ENCODE peak calls at places on chromosomes 12 and 14, in six cellular contexts. K, U, W, R, M and H are unnamed samples.

GRCh38 chr12:69969011-69969410 is 144.0 kb downstream of the MYRFL start:
- DNase-seq in W (no peak), M (no peak), U (no peak), R (no peak), K (no peak), H (no peak)

GRCh38 chr14:49972199-49972671 is 79.4 kb downstream of the ARF6 start:
- DNase-seq in M (peak; percentile 51), W (no peak), U (peak; percentile 44), R (no peak), K (no peak), H (no peak)

GRCh38 chr12:124579921-124580517 is 12.6 kb upstream of the NCOR2 start:
- DNase-seq in K (no peak), U (no peak), M (no peak), R (no peak), W (no peak), H (no peak)

GRCh38 chr14:26963696-26964095 is 365.9 kb upstream of the NOVA1 start:
- DNase-seq in R (no peak), M (no peak), W (no peak), U (peak; percentile 12), K (no peak), H (no peak)

GRCh38 chr12:94152292-94153083 is 4.1 kb downstream of the PLXNC1 start:
- DNase-seq in W (no peak), M (no peak), K (no peak), R (no peak), U (no peak), H (no peak)

GRCh38 chr14:87133073-87133815 is 859.7 kb downstream of the GALC start:
- DNase-seq in R (no peak), M (no peak), K (no peak), U (peak; percentile 46), W (no peak), H (no peak)

GRCh38 chr14:95184413-95184790 is 27.1 kb upstream of the DICER1 start:
- DNase-seq in M (no peak), U (no peak), R (no peak), K (no peak), W (no peak), H (peak; percentile 65)

GRCh38 chr12:80551897-80552296 is 107.9 kb downstream of the PTPRQ start:
- DNase-seq in M (no peak), R (no peak), W (no peak), U (peak; percentile 94), K (no peak), H (no peak)

GRCh38 chr12:53061404-53062010 is 11.6 kb downstream of the TNS2 start:
- DNase-seq in M (no peak), K (no peak), W (peak; percentile 61), R (peak; percentile 81), U (no peak), H (peak; percentile 71)

GRCh38 chr12:29212682-29213397 is 63.8 kb downstream of the FAR2 start:
- DNase-seq in R (no peak), U (no peak), M (no peak), W (no peak), K (no peak), H (no peak)

GRCh38 chr12:86543716-86544115 is 287.5 kb upstream of the MGAT4C start:
- DNase-seq in R (no peak), W (no peak), U (no peak), M (no peak), K (no peak), H (no peak)

GRCh38 chr12:570949-571794 is 92.1 kb downstream of the NINJ2 start:
- DNase-seq in W (peak; percentile 86), R (peak; percentile 91), K (no peak), U (peak; percentile 79), M (peak; percentile 59), H (no peak)

GRCh38 chr12:120754792-120755191 is 29.2 kb downstream of the ACADS start:
- DNase-seq in M (no peak), K (no peak), U (no peak), W (no peak), R (no peak), H (no peak)

GRCh38 chr14:20382526-20382925 is 30.8 kb downstream of the TEP1 start:
- DNase-seq in M (no peak), R (no peak), U (no peak), W (no peak), K (no peak), H (no peak)

GRCh38 chr12:104057771-104058197 is 6.5 kb upstream of the HCFC2 start:
- DNase-seq in W (no peak), M (no peak), R (no peak), U (no peak), K (no peak), H (no peak)

GRCh38 chr12:92583910-92584309 is 118.9 kb upstream of the PLEKHG7 start:
- DNase-seq in W (no peak), R (no peak), M (no peak), K (no peak), U (no peak), H (no peak)